ENCODE peak calls at places on chromosomes 7 and 10, in seven cellular contexts. B is IMR-90, P is mesendoderm, N is mesenchymal stem cell, W is H9, T is trophoblast cell, I is H1. U is an unnamed sample.

GRCh38 chr10:62815373-62816111 is 624 bp downstream of the EGR2 start:
- DNase-seq in B (no peak), P (peak), N (peak), W (peak), T (no peak), I (no peak), U (no peak)

GRCh38 chr10:118870467-118871243 is 115.9 kb upstream of the CACUL1 start:
- DNase-seq in B (peak), P (peak), N (peak), W (no peak), T (peak), I (no peak), U (no peak)

GRCh38 chr7:38147005-38147404 is 31.0 kb upstream of the STARD3NL start:
- DNase-seq in B (no peak), P (peak), N (peak), W (no peak), T (no peak), I (no peak), U (no peak)

GRCh38 chr7:55072251-55072650 is 53.4 kb downstream of the EGFR start:
- DNase-seq in B (no peak), P (no peak), N (no peak), W (no peak), T (peak), I (no peak), U (no peak)

GRCh38 chr7:104548861-104549260 is 220.5 kb downstream of the LHFPL3 start:
- DNase-seq in B (no peak), P (peak), N (no peak), W (no peak), T (no peak), I (no peak), U (no peak)

GRCh38 chr10:132946806-132947530 is 4.6 kb upstream of the CFAP46 start:
- DNase-seq in B (no peak), P (no peak), N (no peak), W (peak), T (no peak), I (no peak), U (no peak)

GRCh38 chr10:102642553-102643345 is 1.5 kb upstream of the TRIM8 start:
- DNase-seq in B (peak), P (no peak), N (no peak), W (no peak), T (peak), I (no peak), U (peak)

GRCh38 chr10:77045046-77045445 is 592.6 kb downstream of the KCNMA1 start:
- DNase-seq in B (no peak), P (no peak), N (no peak), W (no peak), T (no peak), I (no peak), U (no peak)

GRCh38 chr7:3574386-3574785 is 273.3 kb downstream of the SDK1 start:
- DNase-seq in B (no peak), P (no peak), N (no peak), W (no peak), T (peak), I (no peak), U (no peak)

GRCh38 chr10:79468841-79469585 is 23.6 kb upstream of the ZCCHC24 start:
- DNase-seq in B (no peak), P (no peak), N (no peak), W (peak), T (no peak), I (no peak), U (no peak)
- H3K9ac ChIP-seq in B (no peak), P (no peak), N (no peak), W (no peak), T (no peak), I (no peak), U (no peak)

DNA sequence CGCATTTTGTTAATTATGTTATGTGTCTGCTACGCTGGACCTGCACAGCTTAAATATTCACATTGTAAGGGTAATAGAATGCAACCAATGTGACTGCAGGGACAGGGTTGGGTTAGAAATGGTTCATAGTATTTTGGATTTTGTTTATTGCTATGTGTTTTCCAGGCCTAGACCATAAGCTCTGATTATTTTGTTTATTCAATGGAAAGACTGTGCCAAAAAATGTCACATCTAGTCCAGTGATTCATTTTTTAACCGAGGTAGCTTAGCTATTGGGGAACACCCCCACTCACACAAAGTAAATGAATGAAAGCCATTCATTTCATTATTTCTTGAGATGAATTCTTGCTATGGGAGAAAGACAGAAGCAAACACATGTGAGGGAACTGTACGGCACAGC is 516.5 kb upstream of the ANKRD30A start:
- DNase-seq in B (peak), P (no peak), N (peak), W (no peak), T (no peak), I (no peak), U (no peak)
- H2BK120ac ChIP-seq in B (peak), P (no peak), N (no peak), W (no peak), T (no peak), I (no peak), U (no peak)

GRCh38 chr10:104440221-104440620 is 86.6 kb downstream of the CFAP58 start:
- DNase-seq in B (peak), P (no peak), N (no peak), W (no peak), T (no peak), I (no peak), U (no peak)

GRCh38 chr10:104447331-104447730 is 93.7 kb downstream of the CFAP58 start:
- DNase-seq in B (no peak), P (no peak), N (no peak), W (no peak), T (no peak), I (no peak), U (no peak)

GRCh38 chr10:104437226-104437625 is 83.6 kb downstream of the CFAP58 start:
- DNase-seq in B (peak), P (no peak), N (no peak), W (no peak), T (no peak), I (no peak), U (no peak)

GRCh38 chr10:104445359-104445758 is 91.7 kb downstream of the CFAP58 start:
- DNase-seq in B (peak), P (peak), N (no peak), W (no peak), T (no peak), I (no peak), U (no peak)

DNA sequence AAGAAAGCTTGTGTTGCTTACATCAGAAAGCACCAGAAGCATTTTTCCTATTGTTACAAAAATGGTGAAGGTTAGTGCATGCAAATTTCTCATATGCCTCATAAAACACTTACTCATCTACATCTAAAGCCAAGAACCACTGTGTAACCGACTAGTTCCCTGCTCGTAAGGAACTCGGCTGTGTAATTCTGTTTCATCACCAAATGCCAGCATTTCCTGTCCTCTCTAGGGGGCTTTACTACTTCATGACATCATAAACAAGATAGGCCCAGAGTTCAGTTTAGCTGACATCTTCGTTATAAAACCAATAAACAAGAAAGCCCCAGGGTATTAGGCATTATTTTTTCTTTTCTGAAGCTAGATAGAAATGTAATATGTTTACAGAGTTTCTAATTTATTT is 88.0 kb downstream of the CFAP58 start:
- DNase-seq in B (peak), P (peak), N (peak), W (no peak), T (no peak), I (no peak), U (no peak)
- H3K18ac ChIP-seq in B (no peak), P (no peak), N (no peak), W (no peak), T (no peak), I (no peak), U (no peak)

GRCh38 chr7:129213828-129214227 is 11.0 kb upstream of the AHCYL2 start:
- DNase-seq in B (no peak), P (peak), N (no peak), W (peak), T (peak), I (peak), U (no peak)
- H3K9ac ChIP-seq in B (no peak), P (no peak), N (no peak), W (no peak), T (no peak), I (no peak), U (no peak)

DNA sequence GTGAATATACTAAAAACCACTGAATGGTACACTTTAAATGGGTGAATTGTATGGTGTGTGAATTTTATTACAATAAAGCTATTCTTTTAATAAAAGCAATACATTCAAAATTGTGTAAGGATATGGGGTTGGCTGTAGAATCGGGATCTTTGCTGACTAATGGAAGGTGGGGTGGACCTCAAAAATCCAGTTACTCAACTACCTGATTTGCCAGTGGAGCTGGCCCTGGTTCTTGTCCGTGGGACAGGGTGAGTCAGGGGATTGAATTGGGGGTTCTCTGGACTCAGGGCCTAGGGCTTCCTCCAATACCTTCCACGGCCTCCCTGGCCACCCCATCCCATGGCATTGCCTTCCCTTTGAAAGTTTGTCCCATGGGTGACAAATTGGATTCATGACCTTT is 13.5 kb upstream of the RABGEF1 start:
- DNase-seq in B (no peak), P (no peak), N (no peak), W (no peak), T (no peak), I (no peak), U (no peak)
- H2BK120ac ChIP-seq in B (no peak), P (no peak), N (no peak), W (no peak), T (no peak), I (no peak), U (no peak)

DNA sequence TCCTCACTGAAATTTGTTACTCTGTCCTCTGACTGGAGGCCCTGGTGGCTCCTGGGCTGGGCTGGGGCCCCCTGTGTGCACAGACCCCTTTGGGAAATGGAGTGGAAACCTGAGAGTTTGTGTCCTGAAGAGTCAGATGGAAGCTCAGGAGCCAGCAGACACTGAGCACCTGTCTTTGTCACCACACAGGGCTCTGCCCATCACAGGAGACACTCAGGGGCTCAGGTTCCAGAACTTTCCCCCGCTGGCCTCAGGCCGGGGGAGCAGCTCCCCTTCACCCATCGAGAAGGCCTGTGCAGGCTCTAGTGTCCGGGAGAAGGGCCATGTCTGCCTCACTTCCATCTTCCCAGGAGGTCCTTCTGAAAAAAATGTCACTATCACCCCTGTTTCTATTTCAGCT is 22.3 kb upstream of the PITRM1 start:
- DNase-seq in B (no peak), P (no peak), N (no peak), W (no peak), T (no peak), I (no peak), U (no peak)
- H3K18ac ChIP-seq in B (no peak), P (no peak), N (no peak), W (no peak), T (no peak), I (no peak), U (no peak)

GRCh38 chr10:114239117-114239993 is at the start of gene VWA2:
- DNase-seq in B (no peak), P (peak), N (no peak), W (peak), T (no peak), I (no peak), U (peak)
- H3K9ac ChIP-seq in B (no peak), P (peak), N (no peak), W (no peak), T (no peak), I (peak), U (peak)

GRCh38 chr7:130345106-130345505 is 490 bp downstream of the CPA5 start:
- DNase-seq in B (no peak), P (peak), N (no peak), W (no peak), T (no peak), I (no peak), U (no peak)
- H2BK120ac ChIP-seq in B (no peak), P (no peak), N (no peak), W (no peak), T (no peak), I (no peak), U (no peak)

GRCh38 chr10:88763441-88763840 is 3.6 kb downstream of the LIPN start:
- DNase-seq in B (no peak), P (no peak), N (peak), W (no peak), T (no peak), I (no peak), U (no peak)

GRCh38 chr10:88759366-88760101 is at the start of gene LIPN:
- DNase-seq in B (no peak), P (no peak), N (no peak), W (no peak), T (peak), I (no peak), U (no peak)

GRCh38 chr10:88764110-88764509 is 4.3 kb downstream of the LIPN start:
- DNase-seq in B (no peak), P (no peak), N (no peak), W (no peak), T (no peak), I (no peak), U (no peak)

GRCh38 chr10:88762906-88763305 is 3.1 kb downstream of the LIPN start:
- DNase-seq in B (no peak), P (no peak), N (no peak), W (no peak), T (no peak), I (no peak), U (no peak)
- H3K18ac ChIP-seq in B (no peak), P (no peak), N (no peak), W (no peak), T (no peak), I (no peak), U (no peak)